ENCODE peak calls at places on chromosomes 12 and 14, in six cellular contexts. D, Q, W, N, U and L are unnamed samples.
A peak's percentile ranks its signal among the peaks of the same experiment; 100 is the strongest.

GRCh38 chr12:8648598-8649205 is 13.9 kb downstream of the MFAP5 start:
- DNase-seq in D (no peak), Q (no peak), W (no peak), N (no peak), U (peak; percentile 76), L (no peak)

GRCh38 chr14:56340921-56341320 is 222.7 kb downstream of the PELI2 start:
- DNase-seq in D (no peak), Q (no peak), W (no peak), N (no peak), U (no peak), L (no peak)

GRCh38 chr14:75518625-75519024 is 3.6 kb upstream of the BATF start:
- DNase-seq in D (peak; percentile 66), Q (no peak), W (peak; percentile 37), N (no peak), U (peak; percentile 51), L (no peak)

GRCh38 chr12:57641699-57642442 is 8.9 kb upstream of the B4GALNT1 start:
- DNase-seq in D (no peak), Q (no peak), W (no peak), N (no peak), U (no peak), L (no peak)

GRCh38 chr12:12683298-12683697 is 12.7 kb downstream of the GPR19 start:
- DNase-seq in D (no peak), Q (no peak), W (no peak), N (no peak), U (no peak), L (no peak)

GRCh38 chr14:72247896-72248295 is 315.7 kb downstream of the RGS6 start:
- DNase-seq in D (no peak), Q (no peak), W (no peak), N (no peak), U (no peak), L (no peak)

GRCh38 chr12:28088566-28089277 is 101.5 kb upstream of the CCDC91 start:
- DNase-seq in D (no peak), Q (no peak), W (no peak), N (no peak), U (no peak), L (no peak)

GRCh38 chr12:47349770-47350408 is 270.1 kb upstream of the AMIGO2 start:
- DNase-seq in D (no peak), Q (no peak), W (no peak), N (no peak), U (no peak), L (no peak)

GRCh38 chr14:67819563-67820411 is at the start of gene RAD51B:
- DNase-seq in D (peak; percentile 90), Q (peak; percentile 81), W (peak; percentile 84), N (peak; percentile 85), U (peak; percentile 85), L (no peak)

GRCh38 chr14:29851397-29851796 is 76.2 kb downstream of the PRKD1 start:
- DNase-seq in D (no peak), Q (no peak), W (peak; percentile 8), N (no peak), U (no peak), L (no peak)

GRCh38 chr12:49909328-49909727 is 5.6 kb upstream of the FAIM2 start:
- DNase-seq in D (no peak), Q (no peak), W (no peak), N (no peak), U (no peak), L (peak; percentile 52)

GRCh38 chr14:84482256-84483071 is 1047.5 kb upstream of the FLRT2 start:
- DNase-seq in D (peak; percentile 53), Q (no peak), W (peak; percentile 38), N (no peak), U (no peak), L (no peak)

GRCh38 chr12:120141336-120141735 is 24.8 kb upstream of the RAB35 start:
- DNase-seq in D (no peak), Q (no peak), W (no peak), N (no peak), U (no peak), L (no peak)

GRCh38 chr12:89690925-89691324 is 17.7 kb downstream of the ATP2B1 start:
- DNase-seq in D (no peak), Q (no peak), W (peak; percentile 27), N (no peak), U (no peak), L (no peak)

GRCh38 chr12:93009533-93009932 is 80.4 kb upstream of the EEA1 start:
- DNase-seq in D (no peak), Q (no peak), W (no peak), N (no peak), U (no peak), L (no peak)

GRCh38 chr14:104708606-104709268 is 15.3 kb upstream of the ADSS1 start:
- DNase-seq in D (peak; percentile 87), Q (peak; percentile 78), W (peak; percentile 58), N (peak; percentile 67), U (peak; percentile 96), L (no peak)

GRCh38 chr14:33736299-33736698 is 214.6 kb downstream of the EGLN3 start:
- DNase-seq in D (no peak), Q (no peak), W (no peak), N (no peak), U (no peak), L (no peak)

GRCh38 chr12:123364532-123365140 is at the start of gene SBNO1:
- DNase-seq in D (peak; percentile 97), Q (peak; percentile 91), W (peak; percentile 84), N (peak; percentile 91), U (peak; percentile 96), L (peak; percentile 90)

GRCh38 chr14:100440207-100440631 is 117.1 kb downstream of the SLC25A47 start:
- DNase-seq in D (peak; percentile 83), Q (peak; percentile 66), W (peak; percentile 68), N (peak; percentile 64), U (peak; percentile 50), L (no peak)

GRCh38 chr12:123384994-123385376 is 1.1 kb downstream of the KMT5A start:
- DNase-seq in D (no peak), Q (no peak), W (peak; percentile 68), N (no peak), U (no peak), L (no peak)

GRCh38 chr12:24444634-24445033 is 495.2 kb upstream of the SOX5 start:
- DNase-seq in D (no peak), Q (no peak), W (peak; percentile 8), N (no peak), U (no peak), L (no peak)

GRCh38 chr12:7588703-7589329 is 76.9 kb downstream of the APOBEC1 start:
- DNase-seq in D (peak; percentile 45), Q (no peak), W (peak; percentile 83), N (no peak), U (peak; percentile 56), L (no peak)

GRCh38 chr14:70981005-70981952 is 74.0 kb downstream of the PCNX1 start:
- DNase-seq in D (no peak), Q (no peak), W (no peak), N (no peak), U (no peak), L (no peak)

GRCh38 chr12:68580911-68581310 is 29.8 kb upstream of the RAP1B start:
- DNase-seq in D (no peak), Q (no peak), W (no peak), N (no peak), U (no peak), L (no peak)

GRCh38 chr12:121287267-121287954 is 9.1 kb downstream of the CAMKK2 start:
- DNase-seq in D (no peak), Q (no peak), W (peak; percentile 91), N (no peak), U (no peak), L (no peak)

GRCh38 chr14:65016461-65016860 is 29.8 kb downstream of the FNTB start:
- DNase-seq in D (no peak), Q (no peak), W (no peak), N (no peak), U (no peak), L (no peak)

DNA sequence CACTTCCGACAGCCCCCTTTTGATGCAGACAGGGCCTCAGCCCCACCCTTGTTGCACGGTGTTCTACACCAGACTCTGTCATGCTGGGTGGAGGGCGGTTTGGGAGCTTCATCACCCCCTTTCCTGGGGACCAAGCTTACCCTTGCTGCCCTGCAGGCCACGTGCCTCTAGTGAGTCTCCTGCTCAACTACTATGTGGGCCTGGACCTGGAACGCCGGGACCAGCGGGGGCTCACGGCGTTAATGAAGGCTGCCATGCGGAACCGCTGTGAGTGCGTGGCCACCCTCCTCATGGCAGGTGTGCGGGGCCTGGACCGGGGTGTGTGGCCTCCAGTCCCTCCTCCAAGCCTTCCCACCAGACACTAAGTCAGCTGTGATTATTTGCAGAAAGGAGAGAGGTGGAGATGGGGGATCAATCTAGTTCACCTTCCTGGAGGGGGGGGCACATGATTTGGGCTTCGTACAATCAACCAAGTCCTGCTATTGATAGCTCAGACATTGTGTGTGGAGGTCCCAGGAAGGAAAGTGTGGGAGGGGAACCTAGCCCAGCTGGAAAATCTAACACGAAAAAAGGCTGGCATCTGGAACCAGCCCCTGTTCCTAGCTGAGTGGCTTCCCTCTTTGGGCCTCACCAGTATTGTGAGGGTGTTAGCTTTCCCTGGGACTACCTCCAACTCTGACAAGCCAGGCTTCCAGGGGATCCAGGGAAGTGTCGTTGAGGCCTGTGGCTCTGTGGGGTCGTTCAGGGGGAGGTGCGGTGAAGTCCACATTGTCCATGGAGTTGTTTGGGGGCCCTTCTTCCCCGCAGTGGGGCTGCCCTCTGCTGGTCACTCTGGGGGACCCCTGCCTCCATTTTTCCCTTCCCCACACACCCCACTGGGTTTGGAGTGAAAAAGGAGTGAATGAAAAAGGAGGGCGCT is 1.6 kb downstream of the ANKRD33 start:
- DNase-seq in D (no peak), Q (no peak), W (no peak), N (no peak), U (no peak), L (peak; percentile 36)
- TF ChIP-seq CTCF in D (peak; percentile 39), Q (peak; percentile 8), W (peak; percentile 18), N (peak; percentile 13), U (no peak), L (peak; percentile 42)

DNA sequence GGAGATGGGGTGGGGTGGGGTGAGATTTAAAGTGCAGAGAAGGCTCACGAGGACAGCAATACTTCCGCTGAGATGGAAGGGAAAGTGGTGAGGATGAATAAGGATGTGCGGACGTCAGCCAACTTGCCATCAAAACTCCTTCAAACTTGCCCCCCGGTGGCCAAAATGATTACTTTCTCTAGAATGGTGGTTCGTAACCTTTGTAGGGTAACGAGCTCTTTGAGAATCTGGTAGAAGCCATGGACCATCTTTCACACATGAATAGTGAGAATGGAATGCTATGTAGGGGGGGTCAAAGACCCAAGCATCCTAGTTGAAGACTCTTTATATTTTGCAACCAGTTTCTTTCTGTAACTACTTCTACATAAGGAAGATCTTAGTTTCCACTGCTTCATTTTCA is 245.9 kb upstream of the DDHD1 start:
- DNase-seq in D (peak; percentile 54), Q (no peak), W (peak; percentile 69), N (no peak), U (no peak), L (no peak)
- TF ChIP-seq CTCF in D (peak; percentile 50), Q (no peak), W (peak; percentile 26), N (no peak), U (no peak), L (peak; percentile 68)

GRCh38 chr12:122350444-122350843 is 72.0 kb downstream of the CLIP1 start:
- DNase-seq in D (no peak), Q (peak; percentile 68), W (peak; percentile 84), N (peak; percentile 65), U (no peak), L (no peak)
- TF ChIP-seq CTCF in D (no peak), Q (no peak), W (peak; percentile 29), N (peak; percentile 58), U (no peak), L (peak; percentile 55)

DNA sequence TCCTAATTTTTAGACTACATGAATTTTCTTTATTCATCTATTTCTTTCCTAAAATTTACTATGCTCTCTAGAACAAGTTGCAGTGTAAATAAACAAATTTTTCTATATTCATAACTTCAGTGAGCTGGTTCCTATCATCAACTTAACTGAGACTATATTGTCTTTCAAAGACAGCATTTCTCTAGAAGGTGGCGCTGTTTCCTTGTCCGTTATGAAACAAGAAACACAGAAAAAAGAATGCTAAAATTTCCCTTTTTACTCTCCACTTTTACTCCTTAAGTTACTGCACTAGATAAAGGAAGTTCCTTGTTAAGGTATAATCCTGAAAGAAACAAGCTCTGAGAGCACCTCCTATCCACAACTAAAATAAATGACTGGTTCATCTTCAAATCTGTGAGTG is 8.2 kb upstream of the CLEC2A start:
- DNase-seq in D (peak; percentile 14), Q (no peak), W (peak; percentile 5), N (no peak), U (no peak), L (no peak)
- TF ChIP-seq CTCF in D (peak; percentile 51), Q (no peak), W (peak; percentile 22), N (no peak), U (peak; percentile 13), L (peak; percentile 60)